ENCODE peak calls at places on chromosomes 16 and 17, in six cellular contexts. One of them, this sample, is unnamed.

GRCh38 chr16:78571880-78572279 is 472.4 kb downstream of the WWOX start:
- DNase-seq in lower lobe of right lung: no peak
- DNase-seq in lower leg skin: no peak
- DNase-seq in A549: no peak
- DNase-seq in fibroblast of lung: no peak
- DNase-seq in HL-60: no peak
- DNase-seq in this sample: no peak

GRCh38 chr17:68108313-68109000 is 72.9 kb downstream of the KPNA2 start:
- DNase-seq in A549: no peak
- DNase-seq in lower lobe of right lung: no peak
- DNase-seq in fibroblast of lung: no peak
- DNase-seq in HL-60: no peak
- DNase-seq in lower leg skin: no peak
- DNase-seq in this sample: no peak

GRCh38 chr17:2701161-2701995 is 10.2 kb downstream of the CLUH start:
- DNase-seq in lower lobe of right lung: peak
- DNase-seq in lower leg skin: peak
- DNase-seq in fibroblast of lung: no peak
- DNase-seq in A549: no peak
- DNase-seq in HL-60: no peak
- DNase-seq in this sample: peak

GRCh38 chr17:75159196-75160031 is 5.1 kb upstream of the JPT1 start:
- DNase-seq in lower lobe of right lung: no peak
- DNase-seq in fibroblast of lung: peak
- DNase-seq in HL-60: no peak
- DNase-seq in A549: peak
- DNase-seq in lower leg skin: no peak
- DNase-seq in this sample: no peak

GRCh38 chr16:85275533-85276249 is 163.4 kb upstream of the CIBAR2 start:
- DNase-seq in HL-60: peak
- DNase-seq in lower lobe of right lung: peak
- DNase-seq in lower leg skin: peak
- DNase-seq in A549: peak
- DNase-seq in fibroblast of lung: peak
- DNase-seq in this sample: peak

GRCh38 chr16:80319181-80319580 is 221.6 kb upstream of the DYNLRB2 start:
- DNase-seq in A549: no peak
- DNase-seq in fibroblast of lung: no peak
- DNase-seq in lower lobe of right lung: no peak
- DNase-seq in HL-60: no peak
- DNase-seq in lower leg skin: no peak
- DNase-seq in this sample: no peak

GRCh38 chr17:82323514-82324234 is 6.3 kb upstream of the CD7 start:
- DNase-seq in A549: no peak
- DNase-seq in lower leg skin: no peak
- DNase-seq in lower lobe of right lung: no peak
- DNase-seq in fibroblast of lung: no peak
- DNase-seq in HL-60: no peak
- DNase-seq in this sample: no peak

GRCh38 chr16:88387177-88387576 is 4.4 kb downstream of the ZNF469 start:
- DNase-seq in HL-60: no peak
- DNase-seq in lower lobe of right lung: peak
- DNase-seq in lower leg skin: no peak
- DNase-seq in A549: no peak
- DNase-seq in fibroblast of lung: peak
- DNase-seq in this sample: no peak

GRCh38 chr17:31249742-31250141 is 47.3 kb downstream of the OMG start:
- DNase-seq in lower lobe of right lung: no peak
- DNase-seq in HL-60: no peak
- DNase-seq in A549: no peak
- DNase-seq in lower leg skin: no peak
- DNase-seq in fibroblast of lung: no peak
- DNase-seq in this sample: no peak

GRCh38 chr16:8862309-8863130 is 6.3 kb downstream of the CARHSP1 start:
- DNase-seq in lower leg skin: no peak
- DNase-seq in fibroblast of lung: no peak
- DNase-seq in A549: no peak
- DNase-seq in HL-60: no peak
- DNase-seq in lower lobe of right lung: no peak
- DNase-seq in this sample: no peak

GRCh38 chr16:48537909-48538745 is 71.9 kb downstream of the N4BP1 start:
- DNase-seq in fibroblast of lung: peak
- DNase-seq in A549: no peak
- DNase-seq in lower lobe of right lung: peak
- DNase-seq in lower leg skin: no peak
- DNase-seq in HL-60: no peak
- DNase-seq in this sample: no peak

GRCh38 chr16:71647391-71647790 is 21.4 kb downstream of the MARVELD3 start:
- DNase-seq in fibroblast of lung: no peak
- DNase-seq in HL-60: no peak
- DNase-seq in lower lobe of right lung: no peak
- DNase-seq in lower leg skin: no peak
- DNase-seq in A549: no peak
- DNase-seq in this sample: no peak

GRCh38 chr16:88345943-88346560 is 36.7 kb upstream of the ZNF469 start:
- DNase-seq in lower leg skin: no peak
- DNase-seq in HL-60: no peak
- DNase-seq in fibroblast of lung: no peak
- DNase-seq in lower lobe of right lung: peak
- DNase-seq in A549: no peak
- DNase-seq in this sample: no peak

GRCh38 chr16:31131416-31131815 is 4.1 kb downstream of the PRSS8 start:
- DNase-seq in lower leg skin: no peak
- DNase-seq in fibroblast of lung: no peak
- DNase-seq in lower lobe of right lung: no peak
- DNase-seq in A549: no peak
- DNase-seq in HL-60: no peak
- DNase-seq in this sample: no peak

DNA sequence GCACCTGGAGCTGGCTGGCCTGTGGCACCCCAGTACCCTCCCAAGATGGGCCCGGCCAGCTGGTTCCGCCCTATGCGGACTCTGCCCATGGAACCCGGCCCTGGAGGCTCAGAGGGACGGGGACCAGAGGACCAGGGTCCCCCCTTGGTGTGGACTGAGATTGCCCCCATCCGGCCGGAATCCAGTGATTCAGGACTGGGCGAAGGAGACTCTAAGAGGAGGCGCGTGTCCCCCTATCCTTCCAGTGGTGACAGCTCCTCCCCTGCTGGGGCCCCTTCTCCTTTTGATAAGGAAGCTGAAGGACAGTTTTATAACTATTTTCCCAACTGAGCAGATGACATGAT is 12.0 kb downstream of the TBX21 start:
- DNase-seq in lower lobe of right lung: no peak
- DNase-seq in HL-60: no peak
- DNase-seq in lower leg skin: no peak
- DNase-seq in A549: no peak
- DNase-seq in fibroblast of lung: no peak
- DNase-seq in this sample: no peak
- TF ChIP-seq CTCF in lower lobe of right lung: no peak
- TF ChIP-seq CTCF in HL-60: no peak
- TF ChIP-seq CTCF in lower leg skin: no peak
- TF ChIP-seq CTCF in A549: no peak
- TF ChIP-seq CTCF in fibroblast of lung: peak
- TF ChIP-seq CTCF in this sample: no peak

DNA sequence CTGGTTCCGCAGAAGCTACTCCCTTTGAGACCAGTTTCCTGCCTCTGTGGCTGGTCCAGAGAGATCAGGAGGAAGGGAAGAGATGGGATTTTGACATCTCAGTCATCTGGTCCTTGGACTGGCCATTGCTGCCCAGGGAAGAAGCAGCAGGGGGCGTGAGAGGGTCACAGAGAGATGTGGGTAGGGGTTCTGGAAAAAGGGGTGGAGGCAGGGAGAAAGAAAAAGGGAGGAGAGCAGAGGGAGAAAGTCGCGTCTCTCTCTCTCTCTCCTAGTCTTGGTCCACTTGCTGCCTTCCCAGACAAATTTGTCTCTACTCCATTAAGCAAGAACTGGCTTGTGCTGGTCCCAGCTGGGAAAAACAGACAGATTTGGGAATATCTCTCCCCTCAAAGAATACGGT is 4.4 kb downstream of the SHBG start:
- DNase-seq in lower lobe of right lung: no peak
- DNase-seq in HL-60: no peak
- DNase-seq in A549: peak
- DNase-seq in lower leg skin: no peak
- DNase-seq in fibroblast of lung: peak
- DNase-seq in this sample: peak
- TF ChIP-seq CTCF in lower lobe of right lung: peak
- TF ChIP-seq CTCF in HL-60: no peak
- TF ChIP-seq CTCF in A549: peak
- TF ChIP-seq CTCF in lower leg skin: no peak
- TF ChIP-seq CTCF in fibroblast of lung: peak
- TF ChIP-seq CTCF in this sample: peak

DNA sequence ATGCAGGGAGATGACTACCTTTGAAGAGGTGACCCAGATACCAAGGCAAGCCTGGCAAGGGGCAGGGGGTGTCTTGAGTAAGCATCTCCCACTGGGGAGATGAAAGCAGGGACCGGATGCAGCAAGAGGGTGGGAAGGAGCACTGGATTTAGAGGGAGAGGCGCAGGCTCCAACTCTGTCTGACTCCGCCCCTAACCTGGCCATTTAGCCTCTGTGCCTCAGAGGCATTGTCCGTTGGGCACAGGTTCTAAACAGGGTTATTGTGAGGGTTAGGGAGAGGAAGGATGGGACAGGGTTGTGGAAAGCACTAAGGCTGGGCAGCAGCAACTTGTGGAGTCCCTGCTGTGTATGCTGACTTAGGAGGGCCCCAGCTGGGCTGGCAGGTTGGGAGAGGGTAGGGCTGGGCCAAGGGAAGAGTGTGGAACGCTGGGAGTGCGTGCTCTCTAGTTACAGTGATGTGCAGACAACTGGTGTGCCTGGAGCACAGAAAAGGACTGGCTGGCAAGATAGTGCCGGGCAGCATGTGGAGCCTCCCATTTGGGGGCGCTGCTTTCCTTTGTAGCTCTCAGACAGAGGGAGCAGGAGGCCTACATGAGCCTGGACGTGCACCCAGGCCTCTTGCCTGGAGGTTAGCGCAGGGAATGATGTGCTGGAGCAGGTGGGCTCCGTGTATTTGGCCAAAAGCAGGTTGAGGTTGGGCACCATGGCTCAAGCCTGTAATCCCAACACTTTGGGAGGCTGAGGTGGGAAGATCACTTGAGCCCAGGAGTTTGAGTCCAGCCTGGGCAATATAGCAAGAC is 26.2 kb downstream of the TBX2 start:
- DNase-seq in fibroblast of lung: peak
- DNase-seq in lower leg skin: no peak
- DNase-seq in A549: peak
- DNase-seq in lower lobe of right lung: no peak
- DNase-seq in HL-60: no peak
- DNase-seq in this sample: no peak
- TF ChIP-seq CTCF in fibroblast of lung: peak
- TF ChIP-seq CTCF in lower leg skin: no peak
- TF ChIP-seq CTCF in A549: peak
- TF ChIP-seq CTCF in lower lobe of right lung: no peak
- TF ChIP-seq CTCF in HL-60: no peak
- TF ChIP-seq CTCF in this sample: no peak

GRCh38 chr16:55494994-55495421 is 13.9 kb upstream of the LPCAT2 start:
- DNase-seq in fibroblast of lung: peak
- DNase-seq in HL-60: no peak
- DNase-seq in A549: peak
- DNase-seq in lower lobe of right lung: no peak
- DNase-seq in lower leg skin: peak
- DNase-seq in this sample: no peak
- TF ChIP-seq CTCF in fibroblast of lung: peak
- TF ChIP-seq CTCF in HL-60: no peak
- TF ChIP-seq CTCF in A549: no peak
- TF ChIP-seq CTCF in lower lobe of right lung: peak
- TF ChIP-seq CTCF in lower leg skin: no peak
- TF ChIP-seq CTCF in this sample: peak

GRCh38 chr17:28885951-28886350 is 11.6 kb downstream of the FLOT2 start:
- DNase-seq in A549: no peak
- DNase-seq in HL-60: no peak
- DNase-seq in fibroblast of lung: no peak
- DNase-seq in lower lobe of right lung: no peak
- DNase-seq in lower leg skin: no peak
- DNase-seq in this sample: no peak
- TF ChIP-seq CTCF in A549: no peak
- TF ChIP-seq CTCF in HL-60: no peak
- TF ChIP-seq CTCF in fibroblast of lung: no peak
- TF ChIP-seq CTCF in lower lobe of right lung: no peak
- TF ChIP-seq CTCF in lower leg skin: no peak
- TF ChIP-seq CTCF in this sample: no peak

GRCh38 chr16:67447508-67448076 is 16.7 kb downstream of the HSD11B2 start:
- DNase-seq in A549: peak
- DNase-seq in lower leg skin: no peak
- DNase-seq in fibroblast of lung: peak
- DNase-seq in lower lobe of right lung: no peak
- DNase-seq in HL-60: peak
- DNase-seq in this sample: peak
- TF ChIP-seq CTCF in A549: peak
- TF ChIP-seq CTCF in lower leg skin: no peak
- TF ChIP-seq CTCF in fibroblast of lung: peak
- TF ChIP-seq CTCF in lower lobe of right lung: peak
- TF ChIP-seq CTCF in HL-60: peak
- TF ChIP-seq CTCF in this sample: no peak

GRCh38 chr16:15523092-15523541 is 88.7 kb downstream of the BMERB1 start:
- DNase-seq in A549: peak
- DNase-seq in lower leg skin: no peak
- DNase-seq in fibroblast of lung: no peak
- DNase-seq in lower lobe of right lung: peak
- DNase-seq in HL-60: peak
- DNase-seq in this sample: peak
- TF ChIP-seq CTCF in A549: peak
- TF ChIP-seq CTCF in lower leg skin: no peak
- TF ChIP-seq CTCF in fibroblast of lung: no peak
- TF ChIP-seq CTCF in lower lobe of right lung: no peak
- TF ChIP-seq CTCF in HL-60: peak
- TF ChIP-seq CTCF in this sample: no peak

DNA sequence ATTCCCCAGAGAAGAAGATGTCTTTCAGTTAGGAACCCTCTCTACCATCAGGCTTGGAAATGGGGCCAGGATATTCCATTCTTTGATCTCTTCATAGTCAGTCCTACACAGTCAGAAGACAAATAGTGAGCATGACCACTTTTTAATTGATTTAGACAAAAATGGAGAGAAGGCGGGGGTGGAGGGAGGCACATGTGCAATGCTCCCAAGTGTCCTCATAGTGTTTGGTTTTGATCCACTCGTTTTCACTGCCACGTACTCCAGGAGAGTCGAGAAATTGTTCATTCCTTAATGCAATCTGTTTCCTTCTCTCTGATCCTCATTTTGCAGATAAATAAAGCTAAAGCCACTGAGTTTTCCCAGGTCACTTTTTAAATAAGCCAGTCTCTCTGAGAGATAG is 176.0 kb downstream of the IRX3 start:
- DNase-seq in fibroblast of lung: no peak
- DNase-seq in lower lobe of right lung: no peak
- DNase-seq in A549: no peak
- DNase-seq in lower leg skin: no peak
- DNase-seq in HL-60: no peak
- DNase-seq in this sample: no peak
- TF ChIP-seq CTCF in fibroblast of lung: no peak
- TF ChIP-seq CTCF in lower lobe of right lung: no peak
- TF ChIP-seq CTCF in A549: no peak
- TF ChIP-seq CTCF in lower leg skin: no peak
- TF ChIP-seq CTCF in HL-60: no peak
- TF ChIP-seq CTCF in this sample: no peak

This sample was measured in heart left ventricle.